ENCODE peak calls at places on chromosomes 11 and 22, in eight cellular contexts. One of them, this sample, is unnamed.

GRCh38 chr22:30806391-30806861 is 111.8 kb downstream of the OSBP2 start:
- DNase-seq in mammary epithelial cell: peak
- DNase-seq in B cell: no peak
- DNase-seq in activated gamma-delta T cell treated with Interleukin-2 at 50 U/mL for 16 hours: no peak
- DNase-seq in LoVo: peak
- DNase-seq in HS-5: peak
- DNase-seq in C1 segment of cervical spinal cord: no peak
- DNase-seq in IMR-90: peak
- DNase-seq in this sample: no peak

GRCh38 chr22:47032956-47033647 is 270.7 kb downstream of the TBC1D22A start:
- DNase-seq in LoVo: no peak
- DNase-seq in B cell: no peak
- DNase-seq in activated gamma-delta T cell treated with Interleukin-2 at 50 U/mL for 16 hours: no peak
- DNase-seq in HS-5: no peak
- DNase-seq in IMR-90: no peak
- DNase-seq in mammary epithelial cell: no peak
- DNase-seq in C1 segment of cervical spinal cord: no peak
- DNase-seq in this sample: no peak

GRCh38 chr11:122093731-122094130 is 22.3 kb downstream of the BLID start:
- DNase-seq in B cell: no peak
- DNase-seq in mammary epithelial cell: peak
- DNase-seq in HS-5: no peak
- DNase-seq in activated gamma-delta T cell treated with Interleukin-2 at 50 U/mL for 16 hours: no peak
- DNase-seq in C1 segment of cervical spinal cord: no peak
- DNase-seq in LoVo: no peak
- DNase-seq in IMR-90: peak
- DNase-seq in this sample: no peak

GRCh38 chr11:75547617-75548054 is 14.4 kb upstream of the SERPINH1 start:
- DNase-seq in mammary epithelial cell: no peak
- DNase-seq in LoVo: peak
- DNase-seq in activated gamma-delta T cell treated with Interleukin-2 at 50 U/mL for 16 hours: peak
- DNase-seq in B cell: peak
- DNase-seq in C1 segment of cervical spinal cord: no peak
- DNase-seq in HS-5: no peak
- DNase-seq in IMR-90: peak
- DNase-seq in this sample: no peak

GRCh38 chr11:65112551-65113360 is 1.1 kb downstream of the TM7SF2 start:
- DNase-seq in activated gamma-delta T cell treated with Interleukin-2 at 50 U/mL for 16 hours: peak
- DNase-seq in mammary epithelial cell: no peak
- DNase-seq in HS-5: no peak
- DNase-seq in B cell: peak
- DNase-seq in C1 segment of cervical spinal cord: peak
- DNase-seq in LoVo: peak
- DNase-seq in IMR-90: peak
- DNase-seq in this sample: peak

GRCh38 chr11:19602906-19603305 is 109.7 kb upstream of the NAV2 start:
- DNase-seq in C1 segment of cervical spinal cord: no peak
- DNase-seq in B cell: no peak
- DNase-seq in IMR-90: no peak
- DNase-seq in HS-5: no peak
- DNase-seq in activated gamma-delta T cell treated with Interleukin-2 at 50 U/mL for 16 hours: no peak
- DNase-seq in mammary epithelial cell: no peak
- DNase-seq in LoVo: no peak
- DNase-seq in this sample: no peak

GRCh38 chr22:32067613-32068012 is 24.6 kb downstream of the SLC5A1 start:
- DNase-seq in HS-5: no peak
- DNase-seq in IMR-90: no peak
- DNase-seq in LoVo: no peak
- DNase-seq in C1 segment of cervical spinal cord: no peak
- DNase-seq in B cell: no peak
- DNase-seq in mammary epithelial cell: no peak
- DNase-seq in activated gamma-delta T cell treated with Interleukin-2 at 50 U/mL for 16 hours: no peak
- DNase-seq in this sample: no peak

GRCh38 chr11:16312242-16312641 is 44.1 kb downstream of the SOX6 start:
- DNase-seq in IMR-90: no peak
- DNase-seq in activated gamma-delta T cell treated with Interleukin-2 at 50 U/mL for 16 hours: no peak
- DNase-seq in C1 segment of cervical spinal cord: no peak
- DNase-seq in B cell: no peak
- DNase-seq in mammary epithelial cell: no peak
- DNase-seq in HS-5: no peak
- DNase-seq in LoVo: no peak
- DNase-seq in this sample: no peak

GRCh38 chr22:25598609-25599008 is 34.1 kb downstream of the GRK3 start:
- DNase-seq in C1 segment of cervical spinal cord: no peak
- DNase-seq in HS-5: no peak
- DNase-seq in activated gamma-delta T cell treated with Interleukin-2 at 50 U/mL for 16 hours: no peak
- DNase-seq in LoVo: no peak
- DNase-seq in B cell: no peak
- DNase-seq in IMR-90: no peak
- DNase-seq in mammary epithelial cell: no peak
- DNase-seq in this sample: no peak

GRCh38 chr11:67369801-67370284 is 3.6 kb downstream of the CLCF1 start:
- DNase-seq in HS-5: no peak
- DNase-seq in mammary epithelial cell: no peak
- DNase-seq in activated gamma-delta T cell treated with Interleukin-2 at 50 U/mL for 16 hours: no peak
- DNase-seq in LoVo: no peak
- DNase-seq in B cell: no peak
- DNase-seq in C1 segment of cervical spinal cord: no peak
- DNase-seq in IMR-90: peak
- DNase-seq in this sample: no peak

GRCh38 chr11:2804189-2804588 is 81.4 kb downstream of the CDKN1C start:
- DNase-seq in B cell: no peak
- DNase-seq in C1 segment of cervical spinal cord: no peak
- DNase-seq in LoVo: no peak
- DNase-seq in activated gamma-delta T cell treated with Interleukin-2 at 50 U/mL for 16 hours: no peak
- DNase-seq in mammary epithelial cell: no peak
- DNase-seq in IMR-90: no peak
- DNase-seq in HS-5: no peak
- DNase-seq in this sample: no peak

GRCh38 chr11:133153031-133153430 is 379.3 kb downstream of the OPCML start:
- DNase-seq in mammary epithelial cell: no peak
- DNase-seq in B cell: no peak
- DNase-seq in activated gamma-delta T cell treated with Interleukin-2 at 50 U/mL for 16 hours: no peak
- DNase-seq in C1 segment of cervical spinal cord: no peak
- DNase-seq in HS-5: no peak
- DNase-seq in IMR-90: no peak
- DNase-seq in LoVo: no peak
- DNase-seq in this sample: no peak

GRCh38 chr11:113613619-113614018 is 92.5 kb downstream of the TMPRSS5 start:
- DNase-seq in B cell: peak
- DNase-seq in activated gamma-delta T cell treated with Interleukin-2 at 50 U/mL for 16 hours: no peak
- DNase-seq in IMR-90: no peak
- DNase-seq in LoVo: no peak
- DNase-seq in HS-5: no peak
- DNase-seq in mammary epithelial cell: no peak
- DNase-seq in C1 segment of cervical spinal cord: no peak
- DNase-seq in this sample: no peak

GRCh38 chr11:91164452-91164822 is 941.6 kb upstream of the CHORDC1 start:
- DNase-seq in B cell: no peak
- DNase-seq in IMR-90: no peak
- DNase-seq in activated gamma-delta T cell treated with Interleukin-2 at 50 U/mL for 16 hours: no peak
- DNase-seq in mammary epithelial cell: no peak
- DNase-seq in C1 segment of cervical spinal cord: no peak
- DNase-seq in HS-5: no peak
- DNase-seq in LoVo: no peak
- DNase-seq in this sample: no peak

GRCh38 chr11:65662802-65663633 is at the start of gene RELA:
- DNase-seq in LoVo: peak
- DNase-seq in C1 segment of cervical spinal cord: peak
- DNase-seq in B cell: peak
- DNase-seq in IMR-90: peak
- DNase-seq in activated gamma-delta T cell treated with Interleukin-2 at 50 U/mL for 16 hours: peak
- DNase-seq in HS-5: peak
- DNase-seq in mammary epithelial cell: peak
- DNase-seq in this sample: peak

GRCh38 chr11:128508785-128509518 is 78.4 kb downstream of the ETS1 start:
- DNase-seq in LoVo: no peak
- DNase-seq in B cell: no peak
- DNase-seq in HS-5: no peak
- DNase-seq in mammary epithelial cell: peak
- DNase-seq in IMR-90: peak
- DNase-seq in activated gamma-delta T cell treated with Interleukin-2 at 50 U/mL for 16 hours: no peak
- DNase-seq in C1 segment of cervical spinal cord: no peak
- DNase-seq in this sample: no peak

GRCh38 chr11:87280143-87280542 is 242.4 kb downstream of the TMEM135 start:
- DNase-seq in LoVo: no peak
- DNase-seq in B cell: no peak
- DNase-seq in activated gamma-delta T cell treated with Interleukin-2 at 50 U/mL for 16 hours: no peak
- DNase-seq in mammary epithelial cell: no peak
- DNase-seq in IMR-90: no peak
- DNase-seq in C1 segment of cervical spinal cord: no peak
- DNase-seq in HS-5: no peak
- DNase-seq in this sample: no peak

GRCh38 chr22:40204331-40205116 is 26.8 kb downstream of the TNRC6B start:
- DNase-seq in B cell: no peak
- DNase-seq in activated gamma-delta T cell treated with Interleukin-2 at 50 U/mL for 16 hours: no peak
- DNase-seq in C1 segment of cervical spinal cord: no peak
- DNase-seq in mammary epithelial cell: no peak
- DNase-seq in HS-5: peak
- DNase-seq in IMR-90: peak
- DNase-seq in LoVo: no peak
- DNase-seq in this sample: no peak

This sample was measured in stimulated activated CD8-positive, alpha-beta memory T cell treated with anti-CD3 and anti-CD28 coated beads, Interleukin-7, amount 100 ng/mL, for 4 hours.